ENCODE peak calls at places on chromosomes 16 and 17, in nine cellular contexts. One of them, this sample, is unnamed.

GRCh38 chr16:86158688-86159360 is 259.9 kb downstream of the IRF8 start:
- DNase-seq in AG10803: peak; percentile 3
- DNase-seq in heart right ventricle: no peak
- DNase-seq in endodermal cell: no peak
- DNase-seq in cardiac muscle cell: no peak
- DNase-seq in astrocyte of the spinal cord: no peak
- DNase-seq in GM23248: no peak
- DNase-seq in breast epithelium: no peak
- DNase-seq in OCI-LY7: peak; percentile 40
- DNase-seq in this sample: peak; percentile 10

GRCh38 chr17:81385320-81386111 is 9.7 kb upstream of the BAHCC1 start:
- DNase-seq in heart right ventricle: no peak
- DNase-seq in GM23248: no peak
- DNase-seq in astrocyte of the spinal cord: no peak
- DNase-seq in cardiac muscle cell: no peak
- DNase-seq in endodermal cell: no peak
- DNase-seq in breast epithelium: no peak
- DNase-seq in AG10803: no peak
- DNase-seq in OCI-LY7: no peak
- DNase-seq in this sample: no peak

GRCh38 chr17:50904522-50905459 is 38.6 kb upstream of the TOB1 start:
- DNase-seq in breast epithelium: peak; percentile 90
- DNase-seq in AG10803: peak; percentile 25
- DNase-seq in cardiac muscle cell: no peak
- DNase-seq in heart right ventricle: peak; percentile 53
- DNase-seq in endodermal cell: peak; percentile 79
- DNase-seq in GM23248: peak; percentile 27
- DNase-seq in astrocyte of the spinal cord: peak; percentile 59
- DNase-seq in OCI-LY7: peak; percentile 23
- DNase-seq in this sample: peak; percentile 51

GRCh38 chr17:44092051-44092450 is 21.5 kb downstream of the G6PC3 start:
- DNase-seq in breast epithelium: no peak
- DNase-seq in astrocyte of the spinal cord: no peak
- DNase-seq in OCI-LY7: no peak
- DNase-seq in GM23248: no peak
- DNase-seq in endodermal cell: no peak
- DNase-seq in cardiac muscle cell: no peak
- DNase-seq in heart right ventricle: no peak
- DNase-seq in AG10803: no peak
- DNase-seq in this sample: no peak

GRCh38 chr17:68260051-68260762 is 12.4 kb downstream of the AMZ2 start:
- DNase-seq in endodermal cell: no peak
- DNase-seq in cardiac muscle cell: no peak
- DNase-seq in breast epithelium: no peak
- DNase-seq in AG10803: no peak
- DNase-seq in GM23248: no peak
- DNase-seq in heart right ventricle: no peak
- DNase-seq in OCI-LY7: no peak
- DNase-seq in astrocyte of the spinal cord: no peak
- DNase-seq in this sample: no peak

GRCh38 chr16:89785523-89786155 is 30.8 kb downstream of the FANCA start:
- DNase-seq in AG10803: no peak
- DNase-seq in OCI-LY7: no peak
- DNase-seq in breast epithelium: no peak
- DNase-seq in endodermal cell: no peak
- DNase-seq in heart right ventricle: no peak
- DNase-seq in cardiac muscle cell: no peak
- DNase-seq in astrocyte of the spinal cord: no peak
- DNase-seq in GM23248: no peak
- DNase-seq in this sample: no peak

GRCh38 chr17:80920406-80920805 is 71.2 kb upstream of the CHMP6 start:
- DNase-seq in endodermal cell: no peak
- DNase-seq in breast epithelium: no peak
- DNase-seq in GM23248: no peak
- DNase-seq in AG10803: no peak
- DNase-seq in astrocyte of the spinal cord: peak; percentile 46
- DNase-seq in cardiac muscle cell: no peak
- DNase-seq in heart right ventricle: no peak
- DNase-seq in OCI-LY7: no peak
- DNase-seq in this sample: peak; percentile 55

GRCh38 chr16:75506567-75506966 is 11.3 kb upstream of the CHST6 start:
- DNase-seq in AG10803: peak; percentile 91
- DNase-seq in heart right ventricle: no peak
- DNase-seq in breast epithelium: no peak
- DNase-seq in cardiac muscle cell: no peak
- DNase-seq in GM23248: peak; percentile 91
- DNase-seq in OCI-LY7: no peak
- DNase-seq in astrocyte of the spinal cord: peak; percentile 69
- DNase-seq in endodermal cell: no peak
- DNase-seq in this sample: peak; percentile 90

GRCh38 chr17:30095507-30096244 is 20.9 kb upstream of the NSRP1 start:
- DNase-seq in breast epithelium: no peak
- DNase-seq in AG10803: peak; percentile 79
- DNase-seq in astrocyte of the spinal cord: peak; percentile 85
- DNase-seq in cardiac muscle cell: peak; percentile 67
- DNase-seq in OCI-LY7: peak; percentile 55
- DNase-seq in heart right ventricle: no peak
- DNase-seq in GM23248: peak; percentile 89
- DNase-seq in endodermal cell: peak; percentile 78
- DNase-seq in this sample: peak; percentile 83

GRCh38 chr17:12282056-12282455 is 261.4 kb downstream of the MAP2K4 start:
- DNase-seq in endodermal cell: no peak
- DNase-seq in AG10803: peak; percentile 36
- DNase-seq in cardiac muscle cell: no peak
- DNase-seq in heart right ventricle: no peak
- DNase-seq in astrocyte of the spinal cord: peak; percentile 55
- DNase-seq in OCI-LY7: no peak
- DNase-seq in breast epithelium: no peak
- DNase-seq in GM23248: peak; percentile 1
- DNase-seq in this sample: no peak

GRCh38 chr17:81371910-81372760 is 23.1 kb upstream of the BAHCC1 start:
- DNase-seq in OCI-LY7: no peak
- DNase-seq in breast epithelium: no peak
- DNase-seq in GM23248: peak; percentile 68
- DNase-seq in cardiac muscle cell: peak; percentile 71
- DNase-seq in heart right ventricle: peak; percentile 67
- DNase-seq in endodermal cell: peak; percentile 88
- DNase-seq in AG10803: peak; percentile 54
- DNase-seq in astrocyte of the spinal cord: no peak
- DNase-seq in this sample: peak; percentile 43

GRCh38 chr17:75773121-75773807 is 8.3 kb upstream of the GALK1 start:
- DNase-seq in OCI-LY7: no peak
- DNase-seq in breast epithelium: peak; percentile 43
- DNase-seq in GM23248: no peak
- DNase-seq in endodermal cell: no peak
- DNase-seq in AG10803: no peak
- DNase-seq in cardiac muscle cell: no peak
- DNase-seq in heart right ventricle: no peak
- DNase-seq in astrocyte of the spinal cord: no peak
- DNase-seq in this sample: no peak

GRCh38 chr17:67636841-67637240 is 80.9 kb upstream of the NOL11 start:
- DNase-seq in GM23248: peak; percentile 5
- DNase-seq in endodermal cell: no peak
- DNase-seq in AG10803: peak; percentile 29
- DNase-seq in OCI-LY7: no peak
- DNase-seq in breast epithelium: no peak
- DNase-seq in cardiac muscle cell: no peak
- DNase-seq in heart right ventricle: no peak
- DNase-seq in astrocyte of the spinal cord: peak; percentile 79
- DNase-seq in this sample: peak; percentile 22

GRCh38 chr17:1256699-1257098 is 13.5 kb upstream of the BHLHA9 start:
- DNase-seq in AG10803: no peak
- DNase-seq in astrocyte of the spinal cord: no peak
- DNase-seq in cardiac muscle cell: no peak
- DNase-seq in OCI-LY7: no peak
- DNase-seq in breast epithelium: no peak
- DNase-seq in heart right ventricle: no peak
- DNase-seq in GM23248: no peak
- DNase-seq in endodermal cell: no peak
- DNase-seq in this sample: no peak

GRCh38 chr16:84607694-84608093 is 10.2 kb downstream of the COTL1 start:
- DNase-seq in breast epithelium: no peak
- DNase-seq in cardiac muscle cell: no peak
- DNase-seq in OCI-LY7: peak; percentile 79
- DNase-seq in GM23248: no peak
- DNase-seq in heart right ventricle: no peak
- DNase-seq in endodermal cell: no peak
- DNase-seq in astrocyte of the spinal cord: no peak
- DNase-seq in AG10803: no peak
- DNase-seq in this sample: no peak

GRCh38 chr17:82315703-82316358 is 1.6 kb downstream of the CD7 start:
- DNase-seq in AG10803: no peak
- DNase-seq in endodermal cell: peak; percentile 81
- DNase-seq in astrocyte of the spinal cord: no peak
- DNase-seq in OCI-LY7: no peak
- DNase-seq in heart right ventricle: peak; percentile 15
- DNase-seq in cardiac muscle cell: no peak
- DNase-seq in breast epithelium: no peak
- DNase-seq in GM23248: no peak
- DNase-seq in this sample: no peak

GRCh38 chr16:49708491-49708890 is 147.4 kb downstream of the ZNF423 start:
- DNase-seq in heart right ventricle: no peak
- DNase-seq in cardiac muscle cell: no peak
- DNase-seq in AG10803: no peak
- DNase-seq in breast epithelium: no peak
- DNase-seq in astrocyte of the spinal cord: no peak
- DNase-seq in GM23248: no peak
- DNase-seq in endodermal cell: no peak
- DNase-seq in OCI-LY7: no peak
- DNase-seq in this sample: no peak

GRCh38 chr16:49712567-49712966 is 143.3 kb downstream of the ZNF423 start:
- DNase-seq in endodermal cell: no peak
- DNase-seq in GM23248: no peak
- DNase-seq in cardiac muscle cell: no peak
- DNase-seq in breast epithelium: no peak
- DNase-seq in OCI-LY7: no peak
- DNase-seq in heart right ventricle: no peak
- DNase-seq in astrocyte of the spinal cord: no peak
- DNase-seq in AG10803: no peak
- DNase-seq in this sample: no peak

GRCh38 chr16:49713770-49714169 is 142.1 kb downstream of the ZNF423 start:
- DNase-seq in heart right ventricle: no peak
- DNase-seq in OCI-LY7: no peak
- DNase-seq in cardiac muscle cell: no peak
- DNase-seq in AG10803: no peak
- DNase-seq in astrocyte of the spinal cord: no peak
- DNase-seq in GM23248: no peak
- DNase-seq in breast epithelium: no peak
- DNase-seq in endodermal cell: peak; percentile 62
- DNase-seq in this sample: no peak

GRCh38 chr16:49716268-49716667 is 139.6 kb downstream of the ZNF423 start:
- DNase-seq in AG10803: no peak
- DNase-seq in breast epithelium: no peak
- DNase-seq in astrocyte of the spinal cord: no peak
- DNase-seq in heart right ventricle: no peak
- DNase-seq in endodermal cell: no peak
- DNase-seq in GM23248: no peak
- DNase-seq in cardiac muscle cell: no peak
- DNase-seq in OCI-LY7: no peak
- DNase-seq in this sample: no peak

DNA sequence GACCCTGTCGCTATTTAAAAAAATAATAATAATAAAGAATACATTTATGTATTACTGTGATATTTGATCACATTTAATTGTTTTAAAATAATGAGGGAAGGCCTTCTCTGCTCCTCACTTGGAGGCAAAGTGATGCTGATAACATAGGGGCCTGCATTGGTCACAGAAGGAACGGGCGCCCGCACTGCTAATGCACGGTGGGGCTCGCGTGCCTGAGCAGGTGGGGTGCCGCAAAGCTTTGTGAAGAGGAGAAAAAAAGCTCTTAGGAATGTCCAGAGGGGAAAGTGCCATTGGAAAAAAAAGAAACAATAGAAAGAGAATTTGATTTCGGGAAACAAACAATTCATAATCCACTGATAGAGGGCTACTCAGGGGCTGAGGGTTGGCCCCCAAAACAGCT is 143.8 kb downstream of the ZNF423 start:
- DNase-seq in heart right ventricle: no peak
- DNase-seq in breast epithelium: no peak
- DNase-seq in AG10803: no peak
- DNase-seq in OCI-LY7: no peak
- DNase-seq in endodermal cell: no peak
- DNase-seq in GM23248: no peak
- DNase-seq in cardiac muscle cell: no peak
- DNase-seq in astrocyte of the spinal cord: no peak
- DNase-seq in this sample: no peak
- H3K4me3 ChIP-seq in heart right ventricle: no peak overlapping the region
- H3K4me3 ChIP-seq in breast epithelium: no peak overlapping the region
- H3K4me3 ChIP-seq in AG10803: no peak overlapping the region
- H3K4me3 ChIP-seq in OCI-LY7: no peak overlapping the region
- H3K4me3 ChIP-seq in endodermal cell: no peak overlapping the region
- H3K4me3 ChIP-seq in GM23248: no peak overlapping the region
- H3K4me3 ChIP-seq in cardiac muscle cell: no peak overlapping the region
- H3K4me3 ChIP-seq in astrocyte of the spinal cord: no peak overlapping the region
- H3K4me3 ChIP-seq in this sample: no peak overlapping the region

GRCh38 chr16:69724414-69724873 is 1.9 kb downstream of the NQO1 start:
- DNase-seq in heart right ventricle: no peak
- DNase-seq in cardiac muscle cell: no peak
- DNase-seq in GM23248: no peak
- DNase-seq in astrocyte of the spinal cord: no peak
- DNase-seq in OCI-LY7: no peak
- DNase-seq in endodermal cell: no peak
- DNase-seq in breast epithelium: no peak
- DNase-seq in AG10803: no peak
- DNase-seq in this sample: no peak
- H3K4me3 ChIP-seq in heart right ventricle: no peak overlapping the region
- H3K4me3 ChIP-seq in cardiac muscle cell: no peak overlapping the region
- H3K4me3 ChIP-seq in GM23248: peak overlapping the region; percentile 93
- H3K4me3 ChIP-seq in astrocyte of the spinal cord: no peak overlapping the region
- H3K4me3 ChIP-seq in OCI-LY7: no peak overlapping the region
- H3K4me3 ChIP-seq in endodermal cell: peak overlapping the region; percentile 88
- H3K4me3 ChIP-seq in breast epithelium: no peak overlapping the region
- H3K4me3 ChIP-seq in AG10803: peak overlapping the region; percentile 83
- H3K4me3 ChIP-seq in this sample: peak overlapping the region; percentile 73

DNA sequence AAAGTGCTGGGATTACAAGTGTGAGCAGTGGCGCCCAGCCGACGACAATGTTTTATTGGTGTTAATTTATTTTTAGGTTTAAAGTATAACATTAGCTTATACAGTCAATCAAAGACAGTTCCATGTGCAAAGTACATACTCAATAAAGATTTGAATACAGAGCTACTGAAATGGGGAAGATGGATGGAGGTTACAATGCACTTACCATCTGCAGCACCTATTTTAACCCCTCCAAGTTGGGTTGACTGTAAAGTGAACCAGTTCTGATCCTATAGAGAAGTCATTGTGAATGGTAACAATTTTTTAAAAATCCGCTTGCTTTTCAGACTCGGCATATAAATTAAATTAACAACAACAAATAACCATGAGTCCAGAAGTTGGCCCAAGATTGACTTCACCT is 679 bp upstream of the PSKH1 start:
- DNase-seq in cardiac muscle cell: no peak
- DNase-seq in heart right ventricle: no peak
- DNase-seq in OCI-LY7: no peak
- DNase-seq in GM23248: no peak
- DNase-seq in breast epithelium: no peak
- DNase-seq in astrocyte of the spinal cord: no peak
- DNase-seq in endodermal cell: no peak
- DNase-seq in AG10803: no peak
- DNase-seq in this sample: no peak
- H3K4me3 ChIP-seq in cardiac muscle cell: peak overlapping the region; percentile 96
- H3K4me3 ChIP-seq in heart right ventricle: peak overlapping the region; percentile 100
- H3K4me3 ChIP-seq in OCI-LY7: peak overlapping the region; percentile 99
- H3K4me3 ChIP-seq in GM23248: peak overlapping the region; percentile 82
- H3K4me3 ChIP-seq in breast epithelium: peak overlapping the region; percentile 96
- H3K4me3 ChIP-seq in astrocyte of the spinal cord: peak overlapping the region; percentile 41
- H3K4me3 ChIP-seq in endodermal cell: peak overlapping the region; percentile 82
- H3K4me3 ChIP-seq in AG10803: peak overlapping the region; percentile 64
- H3K4me3 ChIP-seq in this sample: no peak overlapping the region

GRCh38 chr17:73011016-73011486 is 81.4 kb downstream of the SLC39A11 start:
- DNase-seq in GM23248: no peak
- DNase-seq in AG10803: no peak
- DNase-seq in cardiac muscle cell: no peak
- DNase-seq in heart right ventricle: no peak
- DNase-seq in endodermal cell: no peak
- DNase-seq in breast epithelium: no peak
- DNase-seq in OCI-LY7: no peak
- DNase-seq in astrocyte of the spinal cord: no peak
- DNase-seq in this sample: no peak
- H3K4me3 ChIP-seq in GM23248: no peak overlapping the region
- H3K4me3 ChIP-seq in AG10803: no peak overlapping the region
- H3K4me3 ChIP-seq in cardiac muscle cell: no peak overlapping the region
- H3K4me3 ChIP-seq in heart right ventricle: no peak overlapping the region
- H3K4me3 ChIP-seq in endodermal cell: no peak overlapping the region
- H3K4me3 ChIP-seq in breast epithelium: no peak overlapping the region
- H3K4me3 ChIP-seq in OCI-LY7: no peak overlapping the region
- H3K4me3 ChIP-seq in astrocyte of the spinal cord: no peak overlapping the region
- H3K4me3 ChIP-seq in this sample: no peak overlapping the region

This sample was measured in cardiac fibroblast.